ENCODE peak calls at places on chromosome 17, in ten cellular contexts. L is prostate gland, I is sigmoid colon, K is body of pancreas, O is uterus, U is adrenal gland, C is lower leg skin, R is stomach, E is A549, J is H1. M is an unnamed sample.

GRCh38 chr17:1490643-1491405 is 1.7 kb downstream of the MYO1C start:
- DNase-seq in E (peak; percentile 58), C (no peak), K (peak; percentile 59), U (peak; percentile 71), O (peak; percentile 60), L (peak; percentile 55), R (peak; percentile 68), J (no peak), I (peak; percentile 83), M (peak; percentile 59)

GRCh38 chr17:39064814-39065213 is 86.6 kb downstream of the PLXDC1 start:
- DNase-seq in O (no peak), R (no peak), I (no peak), C (no peak), E (no peak), K (no peak), U (no peak), J (no peak), L (no peak), M (no peak)

GRCh38 chr17:12365805-12366204 is 299.9 kb upstream of the MYOCD start:
- DNase-seq in O (peak; percentile 78), C (no peak), J (no peak), R (no peak), I (peak; percentile 93), K (no peak), E (peak; percentile 47), L (no peak), U (no peak), M (no peak)

GRCh38 chr17:49360796-49361128 is 1.3 kb downstream of the ZNF652 start:
- DNase-seq in J (no peak), I (no peak), R (no peak), K (no peak), C (no peak), L (no peak), O (no peak), E (no peak), U (no peak), M (no peak)

GRCh38 chr17:31792007-31792585 is 66.9 kb downstream of the COPRS start:
- DNase-seq in J (no peak), U (no peak), E (no peak), O (no peak), I (no peak), K (no peak), L (no peak), R (no peak), C (no peak), M (no peak)

GRCh38 chr17:28188841-28189263 is 130.1 kb upstream of the TMEM97 start:
- DNase-seq in E (no peak), K (no peak), J (no peak), R (no peak), C (no peak), L (no peak), U (no peak), O (no peak), I (no peak), M (peak; percentile 33)

GRCh38 chr17:36525888-36526287 is 8.8 kb downstream of the MYO19 start:
- DNase-seq in U (peak; percentile 30), O (no peak), J (no peak), K (no peak), I (no peak), C (no peak), L (no peak), R (no peak), E (no peak), M (no peak)

GRCh38 chr17:28745052-28745776 is 1.4 kb downstream of the TRAF4 start:
- DNase-seq in J (no peak), E (peak; percentile 64), R (peak; percentile 75), U (peak; percentile 75), K (peak; percentile 64), C (no peak), L (peak; percentile 78), I (peak; percentile 83), O (peak; percentile 46), M (peak; percentile 72)

GRCh38 chr17:57142925-57143324 is 57.9 kb downstream of the AKAP1 start:
- DNase-seq in I (no peak), U (peak; percentile 66), E (peak; percentile 18), C (no peak), J (no peak), O (no peak), K (no peak), R (no peak), L (no peak), M (no peak)

GRCh38 chr17:8806206-8807069 is 7.3 kb upstream of the MFSD6L start:
- DNase-seq in E (no peak), C (peak; percentile 0), I (no peak), U (no peak), O (no peak), L (no peak), R (no peak), K (no peak), J (no peak), M (no peak)

GRCh38 chr17:1792495-1793446 is 30.9 kb downstream of the SERPINF1 start:
- DNase-seq in L (no peak), J (no peak), R (no peak), C (no peak), U (no peak), O (no peak), I (no peak), K (no peak), E (no peak), M (no peak)

GRCh38 chr17:63496177-63496576 is 19.3 kb downstream of the ACE start:
- DNase-seq in U (no peak), K (no peak), J (no peak), I (no peak), O (no peak), L (no peak), E (no peak), C (no peak), R (no peak), M (no peak)

GRCh38 chr17:49434821-49435581 is 20.3 kb upstream of the PHB1 start:
- DNase-seq in J (peak; percentile 38), U (peak; percentile 74), O (peak; percentile 39), C (no peak), L (peak; percentile 42), I (no peak), E (peak; percentile 73), K (peak; percentile 53), R (peak; percentile 49), M (peak; percentile 42)

GRCh38 chr17:74990581-74991105 is 3.2 kb downstream of the CDR2L start:
- DNase-seq in I (no peak), K (no peak), O (no peak), R (no peak), L (no peak), E (no peak), J (no peak), U (no peak), C (no peak), M (no peak)

GRCh38 chr17:74992223-74992622 is 4.8 kb downstream of the CDR2L start:
- DNase-seq in O (no peak), L (no peak), E (no peak), R (no peak), K (no peak), J (no peak), U (no peak), C (no peak), I (no peak), M (no peak)

GRCh38 chr17:74986206-74986576 is 1.2 kb upstream of the CDR2L start:
- DNase-seq in O (no peak), R (no peak), J (no peak), K (no peak), E (no peak), L (no peak), U (no peak), C (no peak), I (no peak), M (no peak)

GRCh38 chr17:74987418-74987908 is at the start of gene CDR2L:
- DNase-seq in U (peak; percentile 99), R (peak; percentile 98), O (peak; percentile 97), C (peak; percentile 97), E (peak; percentile 94), L (peak; percentile 95), J (peak; percentile 79), K (peak; percentile 97), I (peak; percentile 99), M (peak; percentile 95)

DNA sequence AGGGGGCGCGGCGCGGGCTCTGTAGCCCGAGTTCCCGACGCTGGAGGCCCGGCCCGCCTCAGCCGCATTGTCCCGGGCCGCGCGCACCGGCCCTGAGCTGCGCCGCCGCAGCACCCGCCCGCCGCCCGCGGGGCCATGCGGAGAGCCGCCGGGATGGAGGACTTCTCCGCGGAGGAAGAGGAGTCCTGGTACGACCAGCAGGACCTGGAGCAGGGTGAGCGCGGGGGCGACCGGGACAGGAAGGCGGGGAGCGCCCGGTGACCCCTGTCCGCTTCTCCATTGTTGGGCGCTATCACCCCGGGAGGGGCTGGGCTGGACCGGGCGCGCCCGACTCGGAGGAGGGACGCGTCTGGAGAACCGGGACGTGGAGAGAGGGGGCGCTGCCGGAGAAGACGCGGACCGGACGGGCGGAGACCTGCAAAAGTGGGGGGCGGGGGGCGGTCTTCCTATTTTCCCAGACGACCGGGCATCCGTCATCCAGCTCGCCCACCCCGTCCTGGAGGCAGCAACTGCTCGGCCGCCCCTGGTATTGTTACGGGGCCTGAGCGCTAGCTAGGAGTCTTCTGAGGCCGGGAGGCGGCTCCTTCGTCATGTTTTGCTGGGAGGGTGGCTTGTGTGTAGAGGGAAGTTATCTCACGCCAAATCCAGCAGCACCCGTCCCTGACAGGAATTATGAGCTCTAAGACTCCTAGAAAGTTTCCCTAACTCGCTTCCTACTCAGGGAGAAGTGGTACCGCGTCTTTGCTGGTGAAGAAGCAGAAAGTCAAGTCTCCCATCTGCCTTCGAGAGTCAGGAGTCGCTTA is 678 bp downstream of the CDR2L start:
- DNase-seq in K (peak; percentile 64), R (peak; percentile 74), J (no peak), U (peak; percentile 88), C (peak; percentile 71), L (peak; percentile 83), I (peak; percentile 95), O (peak; percentile 93), E (peak; percentile 74), M (peak; percentile 84)
- TF ChIP-seq POLR2A in K (no peak), R (no peak), J (no peak), U (no peak), C (no peak), L (no peak), I (peak; percentile 51), O (peak; percentile 18), E (peak; percentile 49), M (peak; percentile 67)

GRCh38 chr17:65772989-65773388 is 211.5 kb upstream of the AXIN2 start:
- DNase-seq in U (no peak), E (peak; percentile 27), I (no peak), O (no peak), C (no peak), R (no peak), J (no peak), L (no peak), K (no peak), M (no peak)
- TF ChIP-seq POLR2A in U (no peak), E (no peak), I (no peak), O (no peak), C (no peak), R (no peak), J (no peak), L (no peak), K (no peak), M (no peak)

GRCh38 chr17:21211825-21212479 is 2.0 kb downstream of the TMEM11 start:
- DNase-seq in E (no peak), L (no peak), J (no peak), O (no peak), K (no peak), I (no peak), C (no peak), U (no peak), R (no peak), M (no peak)
- TF ChIP-seq POLR2A in E (no peak), L (no peak), J (no peak), O (no peak), K (no peak), I (no peak), C (no peak), U (no peak), R (no peak), M (no peak)

DNA sequence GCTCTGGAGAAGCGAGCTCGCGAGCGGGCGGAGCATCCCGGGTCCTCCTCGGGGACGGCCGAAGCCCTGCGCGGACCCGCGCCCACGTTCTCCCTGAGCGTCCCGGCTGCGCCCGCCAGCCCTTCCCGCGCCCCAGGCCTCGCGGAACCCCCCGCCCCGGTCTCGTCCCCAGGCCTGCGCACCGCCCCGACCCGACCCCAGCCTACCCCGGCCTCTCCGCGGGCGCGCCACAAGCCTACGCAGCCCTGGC is 159 bp downstream of the USP36 start:
- DNase-seq in U (no peak), C (no peak), L (no peak), K (no peak), E (no peak), R (no peak), I (no peak), O (no peak), J (no peak), M (no peak)
- TF ChIP-seq POLR2A in U (peak; percentile 75), C (no peak), L (no peak), K (no peak), E (peak; percentile 39), R (no peak), I (no peak), O (no peak), J (peak; percentile 86), M (peak; percentile 56)